ENCODE peak calls at places on chromosomes 1 and 21, in seven cellular contexts. N, L, A, O, W, D and P are unnamed samples.

GRCh38 chr1:109399326-109399957 is 1.7 kb upstream of the SORT1 start:
- DNase-seq in N (peak), L (peak), A (peak), W (no peak), D (peak), O (peak), P (peak)

GRCh38 chr21:35529141-35529863 is 480.2 kb upstream of the RUNX1 start:
- DNase-seq in A (no peak), W (no peak), O (no peak), L (no peak), N (no peak), D (peak), P (no peak)

GRCh38 chr1:22071511-22071910 is 19.0 kb downstream of the CDC42 start:
- DNase-seq in A (no peak), D (no peak), O (no peak), L (no peak), W (no peak), N (no peak), P (no peak)

GRCh38 chr1:109446236-109446635 is 20.0 kb upstream of the PSMA5 start:
- DNase-seq in A (no peak), N (no peak), W (no peak), O (no peak), L (no peak), D (no peak), P (no peak)

GRCh38 chr1:61124078-61124477 is 41.7 kb downstream of the NFIA start:
- DNase-seq in A (no peak), O (no peak), N (no peak), L (no peak), W (no peak), D (no peak), P (no peak)

GRCh38 chr1:93700532-93701469 is 19.2 kb upstream of the BCAR3 start:
- DNase-seq in A (no peak), N (no peak), L (peak), W (no peak), D (no peak), O (no peak), P (no peak)

GRCh38 chr1:216119600-216119999 is 303.6 kb downstream of the USH2A start:
- DNase-seq in D (no peak), N (no peak), W (no peak), L (peak), O (no peak), A (peak), P (peak)

GRCh38 chr1:39900662-39901485 is 843 bp downstream of the MYCL start:
- DNase-seq in O (no peak), L (peak), D (peak), W (peak), A (peak), N (no peak), P (no peak)

GRCh38 chr1:44603718-44604117 is 70.6 kb downstream of the TMEM53 start:
- DNase-seq in N (no peak), O (no peak), W (no peak), A (no peak), L (no peak), D (no peak), P (peak)

GRCh38 chr1:63379583-63379982 is 12.2 kb downstream of the ALG6 start:
- DNase-seq in N (no peak), A (no peak), O (no peak), D (no peak), L (no peak), W (no peak), P (no peak)

GRCh38 chr1:55203064-55203463 is 12.1 kb downstream of the USP24 start:
- DNase-seq in W (no peak), D (no peak), L (no peak), N (no peak), O (no peak), A (no peak), P (no peak)

GRCh38 chr1:229434005-229434640 is at the start of gene ACTA1:
- DNase-seq in O (no peak), W (peak), A (no peak), N (no peak), D (no peak), L (peak), P (no peak)

GRCh38 chr1:218547901-218548730 is 203.0 kb downstream of the TGFB2 start:
- DNase-seq in L (no peak), O (no peak), W (no peak), A (no peak), D (no peak), N (no peak), P (no peak)

GRCh38 chr1:30804822-30805221 is 47.2 kb upstream of the LAPTM5 start:
- DNase-seq in W (no peak), O (no peak), L (peak), A (no peak), D (no peak), N (no peak), P (peak)

GRCh38 chr1:156656779-156657160 is 14.9 kb downstream of the BCAN start:
- DNase-seq in O (no peak), W (peak), A (no peak), D (no peak), L (no peak), N (no peak), P (no peak)

GRCh38 chr1:90717665-90718410 is 736 bp upstream of the BARHL2 start:
- DNase-seq in N (no peak), O (peak), A (no peak), D (no peak), L (peak), W (peak), P (peak)

GRCh38 chr1:116909511-116910378 is at the start of gene PTGFRN:
- DNase-seq in N (peak), O (peak), D (peak), A (peak), L (peak), W (peak), P (peak)

GRCh38 chr1:184118051-184118450 is 66.5 kb downstream of the TSEN15 start:
- DNase-seq in A (peak), O (no peak), W (no peak), D (no peak), L (peak), N (no peak), P (peak)

GRCh38 chr1:107963009-107963408 is 2.0 kb downstream of the VAV3 start:
- DNase-seq in O (no peak), N (no peak), D (no peak), W (no peak), A (no peak), L (no peak), P (no peak)

GRCh38 chr1:145806408-145806807 is 17.5 kb downstream of the RNF115 start:
- DNase-seq in W (no peak), N (no peak), O (no peak), A (no peak), L (no peak), D (no peak), P (no peak)

GRCh38 chr1:207827488-207827830 is 75.6 kb downstream of the CD46 start:
- DNase-seq in L (no peak), D (no peak), W (no peak), A (no peak), O (no peak), N (no peak), P (no peak)

GRCh38 chr1:2526824-2527552 is 592 bp upstream of the PANK4 start:
- DNase-seq in A (peak), L (peak), W (no peak), N (no peak), O (peak), D (no peak), P (no peak)

GRCh38 chr1:119676571-119677206 is 28.6 kb upstream of the ZNF697 start:
- DNase-seq in W (no peak), A (no peak), D (no peak), N (peak), L (peak), O (peak), P (peak)

GRCh38 chr1:6603424-6603850 is 768 bp upstream of the KLHL21 start:
- DNase-seq in L (no peak), A (no peak), N (peak), W (peak), O (no peak), D (peak), P (peak)

GRCh38 chr1:161492827-161493226 is 12.4 kb upstream of the FCGR2A start:
- DNase-seq in D (no peak), W (no peak), L (no peak), A (no peak), O (no peak), N (no peak), P (no peak)

GRCh38 chr1:196732526-196732925 is 42.1 kb upstream of the CFHR3 start:
- DNase-seq in L (peak), N (no peak), A (no peak), W (no peak), D (no peak), O (no peak), P (peak)

DNA sequence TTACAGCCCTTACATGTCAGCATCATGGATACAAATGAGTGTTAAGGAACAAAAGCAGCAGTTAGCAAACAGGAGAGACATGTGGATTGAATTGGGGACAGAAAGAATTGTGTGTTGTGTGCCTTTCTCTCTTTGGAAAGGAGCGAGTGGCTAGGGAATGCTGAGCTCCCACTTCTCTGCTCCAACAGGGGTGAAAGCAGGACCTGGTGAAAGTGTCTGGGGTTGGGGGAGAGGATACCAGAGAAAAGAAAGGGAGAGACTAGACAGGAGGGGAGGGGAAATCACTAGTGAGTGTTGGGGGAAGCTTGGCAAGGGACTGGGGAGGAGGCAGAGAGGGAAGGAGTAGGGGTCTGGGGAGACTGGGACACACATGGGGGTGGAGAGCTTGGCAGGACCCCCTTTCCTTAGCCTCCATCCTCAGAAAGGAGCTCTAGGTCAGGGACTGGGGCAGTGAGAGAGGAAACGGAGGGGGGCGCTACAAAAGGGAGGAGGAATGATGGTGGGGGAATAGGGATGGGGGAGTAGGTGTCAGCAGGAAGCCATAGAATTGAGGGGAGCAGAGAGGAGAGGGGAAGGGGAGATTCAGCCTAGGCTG is 2.2 kb downstream of the KIRREL1 start:
- DNase-seq in W (no peak), N (no peak), L (no peak), O (peak), D (no peak), A (no peak), P (no peak)
- H3K27ac ChIP-seq in W (peak), N (peak), L (no peak), O (peak), D (no peak), A (peak), P (peak)

DNA sequence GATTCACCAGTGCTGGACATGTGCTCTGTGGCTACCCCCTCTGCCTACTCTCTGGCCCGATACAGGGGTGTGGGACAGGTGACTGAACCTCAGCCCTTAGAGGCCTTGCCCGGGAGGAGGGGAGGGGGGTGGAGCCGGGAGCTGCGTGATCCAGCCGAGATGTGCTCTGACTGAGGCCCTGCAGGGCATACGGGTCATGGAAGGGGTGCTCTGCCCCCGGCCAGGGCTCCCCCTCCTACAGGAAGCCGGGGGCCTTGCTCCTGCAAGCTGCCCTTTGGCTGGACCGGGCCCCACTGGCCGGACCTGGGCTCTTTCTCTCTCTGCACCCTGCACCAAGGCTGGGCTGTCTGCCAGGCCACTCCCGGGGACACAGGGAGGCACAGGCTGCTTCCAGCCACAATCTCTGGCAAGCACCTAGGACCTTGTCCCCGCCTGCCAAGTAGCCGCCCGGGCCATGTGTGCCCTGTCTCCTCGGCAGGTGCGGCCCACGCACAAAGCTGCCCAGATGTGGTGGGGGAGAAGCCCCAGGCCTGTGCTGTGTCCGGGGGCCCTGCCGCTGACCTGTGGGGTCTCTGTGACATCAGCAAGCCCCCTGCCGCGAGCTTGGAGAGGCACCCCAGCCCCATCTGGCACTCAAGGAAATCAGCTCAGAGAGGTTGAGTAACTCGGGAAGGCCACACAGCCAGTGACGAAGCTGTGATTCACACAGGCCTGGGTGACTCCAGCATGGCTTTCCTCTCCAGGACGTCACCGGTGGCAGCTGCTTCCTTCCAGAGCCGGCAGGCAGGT is 1.5 kb downstream of the SCNN1D start:
- DNase-seq in D (no peak), L (no peak), W (no peak), A (peak), N (no peak), O (peak), P (no peak)
- H3K27ac ChIP-seq in D (no peak), L (no peak), W (no peak), A (no peak), N (no peak), O (no peak), P (no peak)

DNA sequence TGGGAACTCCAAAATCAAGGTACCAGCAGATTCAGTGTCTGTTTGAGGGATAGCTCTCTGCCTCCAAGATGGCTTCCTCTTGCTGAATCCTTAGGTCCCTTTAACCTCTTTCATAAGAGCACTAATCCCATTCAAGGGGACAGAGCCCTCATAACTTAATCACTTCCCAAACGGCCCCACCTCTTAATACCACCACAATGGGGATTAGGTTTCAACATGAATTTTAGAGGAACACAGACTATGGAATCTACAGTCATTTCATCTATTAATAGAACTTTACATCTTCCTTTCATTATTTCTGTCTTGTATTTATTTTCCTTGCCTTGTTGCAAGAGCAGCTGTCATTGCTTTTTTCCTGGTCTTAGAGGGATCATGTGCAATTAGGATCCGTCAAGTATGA is 30.3 kb downstream of the HOOK1 start:
- DNase-seq in N (no peak), O (no peak), L (no peak), W (no peak), D (no peak), A (no peak), P (peak)
- H3K27ac ChIP-seq in N (no peak), O (no peak), L (no peak), W (no peak), D (no peak), A (no peak), P (peak)

GRCh38 chr1:46523556-46524443 is 27.6 kb downstream of the KNCN start:
- DNase-seq in O (no peak), N (no peak), D (no peak), L (no peak), A (peak), W (no peak), P (no peak)

GRCh38 chr1:46521417-46521816 is 30.0 kb downstream of the KNCN start:
- DNase-seq in A (no peak), N (no peak), L (no peak), D (no peak), O (no peak), W (no peak), P (no peak)

GRCh38 chr1:46524843-46525242 is 26.6 kb downstream of the KNCN start:
- DNase-seq in A (no peak), L (no peak), D (no peak), O (no peak), W (peak), N (no peak), P (no peak)

GRCh38 chr1:46522184-46522968 is 29.1 kb downstream of the KNCN start:
- DNase-seq in N (peak), A (peak), L (no peak), D (no peak), W (peak), O (peak), P (peak)

DNA sequence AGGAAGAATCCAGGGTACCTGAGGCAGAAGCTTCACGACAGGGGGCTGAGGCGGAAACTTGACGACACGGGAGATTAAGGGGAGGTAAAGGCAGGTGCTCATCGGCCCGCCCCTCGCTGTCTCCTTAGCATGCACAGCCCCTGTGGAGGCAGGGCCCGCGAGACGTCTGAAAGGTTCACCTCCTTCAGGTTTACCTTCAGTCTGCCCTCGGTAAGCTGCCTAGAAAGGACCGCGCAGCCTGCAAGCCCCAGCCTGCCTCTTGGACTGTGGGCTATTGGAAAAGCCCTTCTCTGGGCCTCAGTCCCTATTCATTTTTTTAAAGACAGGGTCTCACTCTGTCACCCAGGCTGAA is 28.5 kb downstream of the KNCN start:
- DNase-seq in L (no peak), W (peak), A (no peak), D (no peak), N (no peak), O (no peak), P (no peak)
- H3K27ac ChIP-seq in L (no peak), W (no peak), A (no peak), D (peak), N (no peak), O (no peak), P (no peak)

GRCh38 chr1:234988536-234988935 is 140.1 kb downstream of the TOMM20 start:
- DNase-seq in W (no peak), D (no peak), N (no peak), L (no peak), A (no peak), O (no peak), P (no peak)

GRCh38 chr1:234990328-234990675 is 138.3 kb downstream of the TOMM20 start:
- DNase-seq in O (no peak), L (no peak), D (no peak), N (no peak), A (no peak), W (no peak), P (no peak)

GRCh38 chr1:234989479-234990327 is 138.9 kb downstream of the TOMM20 start:
- DNase-seq in D (no peak), N (no peak), W (no peak), A (no peak), L (no peak), O (no peak), P (no peak)

GRCh38 chr1:234988160-234988528 is 140.5 kb downstream of the TOMM20 start:
- DNase-seq in D (no peak), W (no peak), N (no peak), A (no peak), L (no peak), O (no peak), P (no peak)

DNA sequence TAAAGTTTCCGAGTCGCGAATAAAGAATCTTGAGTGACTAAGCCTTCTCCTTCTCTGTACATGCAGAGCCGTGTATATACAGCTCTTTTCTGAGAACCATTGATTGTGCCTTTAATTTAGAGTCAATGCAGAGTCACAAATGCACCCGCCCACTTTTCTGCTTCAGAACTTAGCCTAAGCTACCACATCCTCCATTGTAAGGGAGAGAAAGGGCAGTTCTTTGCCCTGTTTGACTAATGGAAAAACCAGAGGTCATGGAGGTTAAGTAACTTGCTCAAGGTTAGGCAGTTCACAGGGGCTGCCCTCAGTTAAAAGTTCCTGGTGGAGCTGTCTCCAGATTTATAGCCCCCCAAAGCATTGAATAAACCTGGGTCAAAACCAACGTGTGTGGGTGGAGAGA is 139.6 kb downstream of the TOMM20 start:
- DNase-seq in L (no peak), A (no peak), N (no peak), O (no peak), W (no peak), D (no peak), P (no peak)
- H3K27ac ChIP-seq in L (no peak), A (no peak), N (peak), O (peak), W (no peak), D (no peak), P (no peak)